ENCODE peak calls at places on chromosomes 6 and 20, in seven cellular contexts. K is epithelial cell of esophagus, T is brain microvascular endothelial cell, C is A549, P is MM.1S, X is neural progenitor cell, E is AG10803. J is an unnamed sample.

GRCh38 chr6:43644940-43645612 is at the start of gene RSPH9:
- DNase-seq in K (peak; percentile 58), T (peak; percentile 74), C (peak; percentile 66), P (peak; percentile 33), X (peak; percentile 97), E (peak; percentile 39), J (no peak)

GRCh38 chr20:21682576-21682975 is 22.9 kb upstream of the PAX1 start:
- DNase-seq in K (no peak), T (no peak), C (no peak), P (no peak), X (no peak), E (peak; percentile 7), J (no peak)

GRCh38 chr20:47854687-47855212 is 69.5 kb upstream of the SULF2 start:
- DNase-seq in K (peak; percentile 78), T (peak; percentile 55), C (peak; percentile 65), P (peak; percentile 33), X (peak; percentile 68), E (peak; percentile 43), J (no peak)

GRCh38 chr20:32484221-32485125 is 100.7 kb downstream of the NOL4L start:
- DNase-seq in K (no peak), T (no peak), C (peak; percentile 52), P (no peak), X (peak; percentile 67), E (no peak), J (no peak)

GRCh38 chr20:53829086-53829703 is 235.6 kb upstream of the ZNF217 start:
- DNase-seq in K (peak; percentile 97), T (peak; percentile 92), C (peak; percentile 91), P (no peak), X (no peak), E (peak; percentile 98), J (no peak)

GRCh38 chr20:19943021-19943659 is 74.0 kb upstream of the NAA20 start:
- DNase-seq in K (no peak), T (no peak), C (no peak), P (no peak), X (no peak), E (no peak), J (no peak)

GRCh38 chr6:75601608-75602163 is at the start of gene SENP6:
- DNase-seq in K (peak; percentile 84), T (peak; percentile 57), C (peak; percentile 77), P (peak; percentile 79), X (peak; percentile 92), E (peak; percentile 81), J (peak; percentile 46)

GRCh38 chr20:20241966-20242365 is 125.9 kb upstream of the INSM1 start:
- DNase-seq in K (no peak), T (no peak), C (no peak), P (no peak), X (peak; percentile 55), E (no peak), J (no peak)

GRCh38 chr6:149852180-149852579 is 12.0 kb downstream of the LRP11 start:
- DNase-seq in K (peak; percentile 66), T (peak; percentile 41), C (no peak), P (no peak), X (no peak), E (peak; percentile 53), J (peak; percentile 65)

DNA sequence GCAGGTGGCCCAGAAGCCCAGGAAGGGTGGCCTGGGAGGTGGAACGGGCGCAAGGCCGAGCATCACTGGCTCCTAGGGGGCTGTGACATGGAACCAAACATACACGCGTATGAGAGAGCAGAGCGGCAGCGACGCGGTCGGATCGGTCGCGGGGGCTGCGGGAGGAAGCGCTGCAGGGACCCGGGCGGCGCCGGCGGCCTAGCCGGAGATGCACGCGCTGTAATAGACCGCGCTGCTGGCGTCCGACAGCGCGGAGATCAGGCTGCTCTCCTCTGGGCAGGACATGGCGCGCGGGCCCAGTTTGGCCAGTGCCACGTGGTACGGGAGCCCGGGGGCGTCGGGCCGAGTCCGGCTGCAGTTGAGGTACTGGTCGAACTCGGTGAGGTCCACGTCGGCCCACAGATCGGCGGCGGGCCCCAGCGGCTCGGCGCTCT is 1.5 kb downstream of the SOX18 start:
- DNase-seq in K (no peak), T (no peak), C (no peak), P (no peak), X (peak; percentile 68), E (no peak), J (no peak)
- H3K4me3 ChIP-seq in K (no peak overlapping the region), T (no peak overlapping the region), C (no peak overlapping the region), P (no peak overlapping the region), X (peak overlapping the region; percentile 35), E (no peak overlapping the region), J (no peak overlapping the region)

GRCh38 chr6:72505446-72505845 is 116.4 kb upstream of the KCNQ5 start:
- DNase-seq in K (no peak), T (no peak), C (no peak), P (no peak), X (no peak), E (no peak), J (no peak)
- H3K4me3 ChIP-seq in K (no peak overlapping the region), T (no peak overlapping the region), C (no peak overlapping the region), P (no peak overlapping the region), X (no peak overlapping the region), E (no peak overlapping the region), J (no peak overlapping the region)

GRCh38 chr6:14074723-14075503 is 42.7 kb upstream of the CD83 start:
- DNase-seq in K (peak; percentile 40), T (peak; percentile 16), C (peak; percentile 15), P (peak; percentile 82), X (no peak), E (peak; percentile 35), J (peak; percentile 8)
- H3K4me3 ChIP-seq in K (peak overlapping the region; percentile 24), T (peak overlapping the region; percentile 31), C (peak overlapping the region; percentile 39), P (peak overlapping the region; percentile 60), X (no peak overlapping the region), E (peak overlapping the region; percentile 52), J (no peak overlapping the region)

GRCh38 chr20:62062661-62063600 is 2.8 kb downstream of the TAF4 start:
- DNase-seq in K (no peak), T (no peak), C (no peak), P (no peak), X (no peak), E (no peak), J (no peak)

GRCh38 chr20:62063601-62063980 is 2.1 kb downstream of the TAF4 start:
- DNase-seq in K (peak; percentile 43), T (no peak), C (no peak), P (no peak), X (peak; percentile 72), E (peak; percentile 8), J (no peak)

GRCh38 chr20:62064788-62065668 is 653 bp downstream of the TAF4 start:
- DNase-seq in K (peak; percentile 24), T (no peak), C (no peak), P (peak; percentile 21), X (peak; percentile 64), E (no peak), J (no peak)

GRCh38 chr20:62065669-62066338 is at the start of gene TAF4:
- DNase-seq in K (peak; percentile 73), T (peak; percentile 49), C (peak; percentile 72), P (peak; percentile 84), X (peak; percentile 95), E (peak; percentile 63), J (peak; percentile 47)

GRCh38 chr20:62063981-62064787 is 1.5 kb downstream of the TAF4 start:
- DNase-seq in K (peak; percentile 27), T (no peak), C (no peak), P (no peak), X (peak; percentile 62), E (no peak), J (no peak)
- H3K4me3 ChIP-seq in K (peak overlapping the region; percentile 45), T (peak overlapping the region; percentile 46), C (peak overlapping the region; percentile 40), P (no peak overlapping the region), X (peak overlapping the region; percentile 55), E (peak overlapping the region; percentile 55), J (no peak overlapping the region)

GRCh38 chr6:93828553-93828952 is 409.2 kb upstream of the EPHA7 start:
- DNase-seq in K (no peak), T (no peak), C (no peak), P (no peak), X (no peak), E (no peak), J (no peak)
- H3K4me3 ChIP-seq in K (no peak overlapping the region), T (no peak overlapping the region), C (no peak overlapping the region), P (no peak overlapping the region), X (no peak overlapping the region), E (no peak overlapping the region), J (no peak overlapping the region)

DNA sequence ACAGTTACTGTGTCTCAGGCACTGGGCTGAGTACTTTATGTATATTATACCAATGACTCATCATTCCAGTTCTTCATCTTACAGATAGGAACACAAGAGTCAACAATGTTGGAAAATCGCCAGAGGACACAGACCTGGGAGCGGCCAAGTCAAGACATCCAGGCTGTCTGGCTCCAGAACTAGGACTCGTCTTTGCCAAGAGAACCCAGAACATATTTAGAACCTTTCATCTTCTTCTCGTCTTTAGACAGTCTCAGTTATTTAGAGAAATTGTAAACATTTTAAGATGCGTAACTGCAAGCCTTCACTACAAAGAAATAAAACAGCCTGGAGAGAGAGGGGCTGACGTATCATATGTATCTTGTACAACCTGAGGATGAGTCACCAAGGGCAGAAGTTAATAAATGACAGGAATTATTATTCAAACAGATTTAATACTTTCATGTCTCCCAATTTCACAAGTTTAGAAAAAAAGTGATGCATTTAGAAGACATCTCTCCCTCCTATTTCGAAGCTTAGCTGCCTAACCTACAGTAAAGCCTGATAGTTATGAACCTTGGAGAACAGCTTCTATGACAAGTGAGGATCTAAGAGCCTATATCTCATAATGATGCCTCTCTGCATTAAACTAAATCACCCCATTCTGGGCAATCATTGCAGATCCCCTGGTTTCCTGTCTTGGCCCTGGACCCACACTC is 43.4 kb downstream of the SLC22A3 start:
- DNase-seq in K (peak; percentile 95), T (peak; percentile 79), C (peak; percentile 99), P (no peak), X (no peak), E (no peak), J (no peak)
- H3K4me3 ChIP-seq in K (peak overlapping the region; percentile 5), T (no peak overlapping the region), C (no peak overlapping the region), P (no peak overlapping the region), X (no peak overlapping the region), E (no peak overlapping the region), J (no peak overlapping the region)

DNA sequence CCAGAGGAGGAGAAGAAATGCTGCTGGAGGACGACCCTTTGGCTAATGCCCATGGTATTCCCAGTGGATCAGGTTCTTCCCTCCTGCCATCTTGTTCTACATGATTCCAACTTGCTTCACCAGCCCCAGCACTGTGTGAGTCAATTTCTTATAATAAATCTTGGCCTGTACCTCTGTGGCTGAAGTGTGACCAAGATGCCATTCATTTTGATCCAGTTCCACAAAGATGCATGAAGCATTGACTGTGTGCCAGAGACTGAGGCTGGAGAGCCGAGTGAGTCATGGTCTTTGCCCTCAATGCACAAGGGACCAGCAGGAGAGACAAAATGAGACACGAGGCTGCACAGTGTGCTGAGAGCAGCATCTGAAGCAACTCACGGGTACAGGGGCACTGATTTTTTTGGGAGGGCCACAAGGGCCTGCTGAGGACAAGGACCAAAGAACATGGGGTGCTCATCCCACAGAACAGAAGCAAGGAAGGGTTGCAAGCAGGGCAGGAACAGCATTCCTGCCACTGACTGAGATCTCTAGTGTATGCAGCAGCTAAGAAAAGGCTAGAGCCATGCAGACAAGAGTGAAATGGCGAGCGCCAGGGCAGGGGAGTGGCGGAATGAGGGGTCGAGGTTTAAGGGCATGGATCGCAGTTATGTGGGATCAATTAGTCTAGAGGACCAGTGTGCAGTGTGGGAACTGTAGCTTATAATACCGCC is 207.0 kb downstream of the THBS2 start:
- DNase-seq in K (peak; percentile 6), T (peak; percentile 39), C (no peak), P (no peak), X (no peak), E (peak; percentile 57), J (no peak)
- H3K4me3 ChIP-seq in K (no peak overlapping the region), T (no peak overlapping the region), C (no peak overlapping the region), P (no peak overlapping the region), X (no peak overlapping the region), E (no peak overlapping the region), J (no peak overlapping the region)

J was measured in Jurkat, Clone E6-1.